ENCODE peak calls at places on chromosomes 2 and 18, in seven cellular contexts. M, N, K, J, Y, V and L are unnamed samples.

GRCh38 chr2:150167711-150168110 is 319.8 kb downstream of the RND3 start:
- DNase-seq in Y (no peak), N (peak), V (no peak), M (no peak), J (no peak), K (no peak), L (no peak)

GRCh38 chr18:8870528-8870927 is 165.2 kb downstream of the MTCL1 start:
- DNase-seq in J (no peak), Y (no peak), V (no peak), N (no peak), K (no peak), M (no peak), L (no peak)

GRCh38 chr2:50720695-50721314 is 311.1 kb downstream of the NRXN1 start:
- DNase-seq in Y (no peak), N (no peak), M (no peak), K (no peak), J (no peak), V (no peak), L (no peak)

GRCh38 chr2:7430421-7430868 is 513.2 kb downstream of the RNF144A start:
- DNase-seq in Y (peak), J (peak), N (no peak), V (no peak), M (no peak), K (no peak), L (no peak)

GRCh38 chr18:61132036-61132435 is 201.2 kb upstream of the CDH20 start:
- DNase-seq in N (no peak), Y (no peak), V (no peak), M (no peak), K (no peak), J (no peak), L (no peak)

GRCh38 chr2:124024491-124025348 is at the start of gene CNTNAP5:
- DNase-seq in Y (peak), K (no peak), J (peak), M (peak), N (peak), V (no peak), L (peak)

GRCh38 chr2:240143801-240144648 is 3.6 kb upstream of the OTOS start:
- DNase-seq in V (no peak), M (peak), Y (peak), N (peak), J (peak), K (peak), L (peak)

GRCh38 chr2:160141944-160142343 is 58.1 kb downstream of the ITGB6 start:
- DNase-seq in J (no peak), V (no peak), K (no peak), Y (no peak), M (no peak), N (no peak), L (no peak)

GRCh38 chr2:38376346-38376682 is 759 bp downstream of the ATL2 start:
- DNase-seq in V (no peak), K (peak), M (peak), Y (no peak), J (no peak), N (peak), L (peak)

GRCh38 chr18:35693829-35694228 is 112.3 kb downstream of the GALNT1 start:
- DNase-seq in Y (no peak), M (no peak), J (no peak), N (no peak), V (no peak), K (no peak), L (no peak)

GRCh38 chr2:164456599-164456998 is 164.7 kb downstream of the GRB14 start:
- DNase-seq in K (no peak), J (no peak), Y (no peak), M (no peak), N (peak), V (no peak), L (no peak)

GRCh38 chr18:10463741-10464140 is 9.3 kb downstream of the APCDD1 start:
- DNase-seq in K (no peak), Y (no peak), V (no peak), J (no peak), M (no peak), N (no peak), L (no peak)

GRCh38 chr2:156157670-156158069 is 174.9 kb downstream of the NR4A2 start:
- DNase-seq in N (no peak), V (no peak), M (no peak), J (no peak), K (no peak), Y (no peak), L (no peak)

GRCh38 chr2:26292646-26293045 is 47.9 kb downstream of the HADHB start:
- DNase-seq in M (no peak), J (no peak), V (no peak), K (no peak), N (peak), Y (no peak), L (no peak)

GRCh38 chr18:61531182-61531581 is 198.0 kb downstream of the CDH20 start:
- DNase-seq in M (peak), V (no peak), Y (no peak), N (no peak), K (no peak), J (no peak), L (no peak)

GRCh38 chr18:58682429-58683069 is 11.3 kb downstream of the MALT1 start:
- DNase-seq in K (no peak), M (no peak), J (no peak), V (no peak), N (peak), Y (no peak), L (no peak)